ENCODE peak calls at places on chromosomes 6 and 20, in six cellular contexts. T is astrocyte of the hippocampus; H is PC-9; X is IMR-90; R is stimulated activated CD8-positive, alpha-beta memory T cell treated with anti-CD3 and anti-CD28 coated beads, Interleukin-15, amount 100 ng/mL, for 4 hours; V is posterior cingulate gyrus. Q is an unnamed sample.

GRCh38 chr6:43853066-43853650 is 83.1 kb downstream of the VEGFA start:
- DNase-seq in T (peak; percentile 41), H (no peak), X (no peak), R (no peak), V (no peak), Q (peak; percentile 50)

GRCh38 chr6:51717477-51717876 is 369.9 kb downstream of the PKHD1 start:
- DNase-seq in T (no peak), H (no peak), X (no peak), R (no peak), V (no peak), Q (no peak)

GRCh38 chr6:3250278-3250677 is 8.5 kb upstream of the PSMG4 start:
- DNase-seq in T (peak; percentile 17), H (no peak), X (peak; percentile 26), R (no peak), V (no peak), Q (no peak)

GRCh38 chr6:40011844-40012243 is 77.6 kb upstream of the MOCS1 start:
- DNase-seq in T (no peak), H (no peak), X (no peak), R (no peak), V (no peak), Q (no peak)

GRCh38 chr20:62893700-62894099 is 32.1 kb upstream of the TCFL5 start:
- DNase-seq in T (no peak), H (no peak), X (no peak), R (no peak), V (no peak), Q (no peak)

GRCh38 chr6:72390548-72390947 is 231.3 kb upstream of the KCNQ5 start:
- DNase-seq in T (no peak), H (no peak), X (no peak), R (no peak), V (no peak), Q (no peak)

GRCh38 chr6:142885182-142885867 is 59.7 kb downstream of the HIVEP2 start:
- DNase-seq in T (peak; percentile 97), H (peak; percentile 82), X (peak; percentile 99), R (peak; percentile 28), V (no peak), Q (peak; percentile 97)

GRCh38 chr6:106972500-106972899 is 2.0 kb downstream of the CD24 start:
- DNase-seq in T (peak; percentile 66), H (no peak), X (no peak), R (no peak), V (no peak), Q (no peak)

GRCh38 chr20:59630526-59630925 is 26.2 kb downstream of the PHACTR3 start:
- DNase-seq in T (no peak), H (no peak), X (no peak), R (no peak), V (no peak), Q (no peak)

GRCh38 chr6:156890627-156891300 is 113.6 kb downstream of the ARID1B start:
- DNase-seq in T (no peak), H (no peak), X (peak; percentile 13), R (no peak), V (no peak), Q (peak; percentile 25)

GRCh38 chr6:52284131-52284459 is 447 bp downstream of the MCM3 start:
- DNase-seq in T (no peak), H (no peak), X (peak; percentile 10), R (no peak), V (no peak), Q (no peak)

GRCh38 chr20:32231847-32232246 is 24.2 kb downstream of the POFUT1 start:
- DNase-seq in T (no peak), H (no peak), X (peak; percentile 61), R (peak; percentile 7), V (no peak), Q (peak; percentile 15)

GRCh38 chr20:48845721-48846306 is 18.0 kb upstream of the PREX1 start:
- DNase-seq in T (peak; percentile 17), H (no peak), X (peak; percentile 28), R (no peak), V (no peak), Q (peak; percentile 69)

GRCh38 chr20:23374441-23374840 is 12.5 kb downstream of the GZF1 start:
- DNase-seq in T (no peak), H (no peak), X (no peak), R (no peak), V (no peak), Q (no peak)

GRCh38 chr20:59518881-59519706 is 85.2 kb upstream of the PHACTR3 start:
- DNase-seq in T (peak; percentile 55), H (peak; percentile 18), X (peak; percentile 47), R (no peak), V (no peak), Q (peak; percentile 51)

GRCh38 chr6:71252960-71253359 is 35.7 kb upstream of the OGFRL1 start:
- DNase-seq in T (no peak), H (no peak), X (no peak), R (no peak), V (no peak), Q (peak; percentile 34)

GRCh38 chr20:21808863-21809664 is 103.6 kb downstream of the PAX1 start:
- DNase-seq in T (no peak), H (peak; percentile 13), X (no peak), R (no peak), V (no peak), Q (no peak)

GRCh38 chr20:50628853-50629674 is 62.3 kb downstream of the RIPOR3 start:
- DNase-seq in T (no peak), H (no peak), X (no peak), R (no peak), V (no peak), Q (no peak)

GRCh38 chr20:25288291-25289181 is 40.7 kb downstream of the PYGB start:
- DNase-seq in T (no peak), H (no peak), X (no peak), R (no peak), V (no peak), Q (no peak)

GRCh38 chr6:110813813-110814487 is 1.3 kb downstream of the CDK19 start:
- DNase-seq in T (no peak), H (peak; percentile 13), X (no peak), R (no peak), V (no peak), Q (peak; percentile 21)

GRCh38 chr6:170584954-170585498 is 589 bp upstream of the PDCD2 start:
- DNase-seq in T (no peak), H (peak; percentile 12), X (no peak), R (no peak), V (no peak), Q (no peak)

GRCh38 chr20:48728042-48728837 is 99.6 kb downstream of the PREX1 start:
- DNase-seq in T (peak; percentile 80), H (no peak), X (no peak), R (no peak), V (peak; percentile 86), Q (no peak)

GRCh38 chr6:109979033-109979921 is 1.2 kb downstream of the GPR6 start:
- DNase-seq in T (no peak), H (no peak), X (no peak), R (no peak), V (no peak), Q (no peak)

GRCh38 chr6:7051780-7052440 is 55.9 kb upstream of the RREB1 start:
- DNase-seq in T (peak; percentile 58), H (peak; percentile 61), X (no peak), R (no peak), V (no peak), Q (peak; percentile 34)

GRCh38 chr6:44128020-44128917 is 915 bp downstream of the TMEM63B start:
- DNase-seq in T (peak; percentile 58), H (peak; percentile 39), X (no peak), R (no peak), V (peak; percentile 29), Q (peak; percentile 57)

GRCh38 chr6:81708306-81708705 is 44.2 kb downstream of the TENT5A start:
- DNase-seq in T (peak; percentile 71), H (no peak), X (no peak), R (no peak), V (no peak), Q (peak; percentile 49)

GRCh38 chr20:38542994-38543906 is 37.7 kb upstream of the ADIG start:
- DNase-seq in T (no peak), H (no peak), X (no peak), R (no peak), V (no peak), Q (no peak)

GRCh38 chr6:35489995-35490791 is 6.7 kb downstream of the TEAD3 start:
- DNase-seq in T (peak; percentile 95), H (no peak), X (peak; percentile 81), R (no peak), V (no peak), Q (peak; percentile 93)

GRCh38 chr6:70956451-70957283 is at the start of gene B3GAT2:
- DNase-seq in T (peak; percentile 50), H (no peak), X (peak; percentile 3), R (no peak), V (no peak), Q (peak; percentile 36)

Q was measured in EH.